ENCODE peak calls at places on chromosomes 6 and 20, in eight cellular contexts. S, P, L, W, B, C, Q and U are unnamed samples.

GRCh38 chr6:10528170-10528981 is 7.2 kb downstream of the GCNT2 start:
- DNase-seq in W (no peak), S (no peak), C (peak), Q (no peak), B (no peak), P (no peak), L (no peak), U (no peak)

GRCh38 chr6:122736166-122736565 is 43.4 kb upstream of the FABP7 start:
- DNase-seq in S (no peak), W (no peak), B (peak), Q (peak), C (no peak), P (no peak), L (no peak), U (no peak)

GRCh38 chr6:82616386-82617028 is 252.9 kb downstream of the TPBG start:
- DNase-seq in P (no peak), B (peak), S (no peak), Q (no peak), W (no peak), L (no peak), C (no peak), U (no peak)

GRCh38 chr6:14882394-14883073 is 363.3 kb upstream of the JARID2 start:
- DNase-seq in Q (no peak), W (no peak), S (no peak), P (no peak), C (no peak), B (no peak), L (no peak), U (no peak)

GRCh38 chr6:44652551-44652950 is 265.0 kb downstream of the CDC5L start:
- DNase-seq in Q (no peak), W (no peak), B (peak), S (no peak), C (no peak), P (no peak), L (no peak), U (no peak)

GRCh38 chr6:132298344-132298949 is 102.8 kb downstream of the MOXD1 start:
- DNase-seq in S (no peak), C (peak), B (peak), W (peak), P (peak), L (no peak), Q (no peak), U (no peak)

GRCh38 chr6:7184502-7184901 is 76.7 kb downstream of the RREB1 start:
- DNase-seq in Q (no peak), C (no peak), W (no peak), B (no peak), L (no peak), S (no peak), P (no peak), U (no peak)

GRCh38 chr6:160002882-160003281 is 34.0 kb downstream of the IGF2R start:
- DNase-seq in S (no peak), C (no peak), P (no peak), Q (no peak), L (no peak), W (no peak), B (no peak), U (no peak)

GRCh38 chr6:163366288-163366687 is 48.2 kb upstream of the QKI start:
- DNase-seq in P (no peak), L (no peak), B (no peak), C (no peak), Q (no peak), S (no peak), W (no peak), U (no peak)

GRCh38 chr6:89286516-89286915 is 28.6 kb downstream of the GABRR2 start:
- DNase-seq in Q (no peak), S (no peak), L (no peak), W (no peak), B (no peak), P (no peak), C (no peak), U (no peak)

GRCh38 chr20:10213526-10213925 is 5.1 kb upstream of the SNAP25 start:
- DNase-seq in S (no peak), Q (no peak), C (no peak), P (no peak), W (no peak), L (no peak), B (no peak), U (no peak)

GRCh38 chr20:34753706-34754461 is 49.7 kb downstream of the TP53INP2 start:
- DNase-seq in B (peak), L (no peak), P (no peak), S (no peak), C (no peak), W (no peak), Q (no peak), U (no peak)

GRCh38 chr6:52640916-52641315 is 30.0 kb upstream of the TMEM14A start:
- DNase-seq in L (no peak), P (no peak), C (no peak), B (no peak), S (no peak), Q (no peak), W (no peak), U (no peak)

GRCh38 chr20:24978493-24978892 is 14.1 kb downstream of the APMAP start:
- DNase-seq in P (peak), L (no peak), S (no peak), W (peak), C (no peak), Q (no peak), B (no peak), U (peak)